ENCODE peak calls at places on chromosomes 1 and 21, in six cellular contexts. I is RCC 7860, X is EH, D is Right ventricle myocardium superior, B is WTC11, V is tibial nerve. L is an unnamed sample.

GRCh38 chr1:79726321-79726720 is 719.8 kb upstream of the ADGRL4 start:
- DNase-seq in V (no peak), I (no peak), B (no peak), D (no peak), X (no peak), L (no peak)

GRCh38 chr1:216823731-216824130 is 100.5 kb upstream of the ESRRG start:
- DNase-seq in X (no peak), B (no peak), D (no peak), I (no peak), V (no peak), L (no peak)

GRCh38 chr21:38333290-38334272 is 76.8 kb downstream of the KCNJ15 start:
- DNase-seq in X (peak), V (no peak), I (no peak), B (no peak), D (peak), L (peak)

GRCh38 chr1:77024500-77024899 is 157.2 kb downstream of the ST6GALNAC5 start:
- DNase-seq in B (no peak), I (no peak), D (no peak), V (no peak), X (no peak), L (no peak)

GRCh38 chr21:45000637-45001133 is 60.9 kb downstream of the SLX9 start:
- DNase-seq in I (no peak), X (no peak), V (no peak), B (no peak), D (no peak), L (no peak)

GRCh38 chr1:187624812-187625542 is 796.2 kb downstream of the PLA2G4A start:
- DNase-seq in X (no peak), I (no peak), D (no peak), V (no peak), B (no peak), L (peak)

GRCh38 chr1:27671964-27672749 is at the start of gene IFI6:
- DNase-seq in I (peak), V (peak), X (peak), D (peak), B (peak), L (peak)

GRCh38 chr1:56527548-56528302 is 51.6 kb downstream of the PLPP3 start:
- DNase-seq in I (no peak), V (no peak), X (no peak), D (no peak), B (no peak), L (no peak)

GRCh38 chr1:97427371-97427770 is 493.5 kb downstream of the DPYD start:
- DNase-seq in D (no peak), I (no peak), V (no peak), B (no peak), X (no peak), L (no peak)

GRCh38 chr1:46370214-46370633 is 23.9 kb upstream of the FAAH start:
- DNase-seq in X (peak), V (no peak), I (peak), D (no peak), B (no peak), L (no peak)

GRCh38 chr1:245095903-245096302 is 58.9 kb upstream of the KIF26B start:
- DNase-seq in I (no peak), V (no peak), B (no peak), X (no peak), D (no peak), L (no peak)

GRCh38 chr1:115251340-115251748 is 86.7 kb downstream of the NGF start:
- DNase-seq in V (no peak), I (peak), X (peak), B (no peak), D (no peak), L (peak)

GRCh38 chr1:50183734-50184133 is 75.0 kb downstream of the ELAVL4 start:
- DNase-seq in X (no peak), I (no peak), B (peak), V (no peak), D (no peak), L (no peak)

GRCh38 chr1:34930702-34931071 is 1.2 kb upstream of the DLGAP3 start:
- DNase-seq in X (no peak), D (no peak), B (no peak), I (no peak), V (no peak), L (no peak)

GRCh38 chr1:42319128-42319851 is 15.7 kb downstream of the FOXJ3 start:
- DNase-seq in V (no peak), I (no peak), X (peak), D (no peak), B (no peak), L (peak)

GRCh38 chr1:160674415-160674814 is 27.6 kb upstream of the SLAMF1 start:
- DNase-seq in B (no peak), I (no peak), D (no peak), V (no peak), X (no peak), L (no peak)

GRCh38 chr21:42193131-42193671 is 25.7 kb upstream of the ABCG1 start:
- DNase-seq in V (no peak), X (no peak), B (no peak), I (no peak), D (no peak), L (no peak)

GRCh38 chr21:16570856-16571255 is 841.1 kb downstream of the USP25 start:
- DNase-seq in D (no peak), I (no peak), V (no peak), X (peak), B (no peak), L (no peak)

L was measured in mesenchymal stem cell.